ENCODE peak calls at places on chromosomes 12 and 14, in four cellular contexts. K is K562, Q is HepG2, P is Panc1. C is an unnamed sample.

GRCh38 chr12:12024958-12025682 is 45.6 kb upstream of the BCL2L14 start:
- DNase-seq in K (no peak), Q (no peak), P (no peak), C (no peak)

GRCh38 chr12:105316931-105317330 is 13.6 kb upstream of the C12orf75 start:
- DNase-seq in K (no peak), Q (no peak), P (no peak), C (no peak)

GRCh38 chr12:114361992-114362391 is 44.0 kb downstream of the TBX5 start:
- DNase-seq in K (no peak), Q (no peak), P (no peak), C (no peak)

GRCh38 chr14:68952544-68953535 is 26.3 kb downstream of the ACTN1 start:
- DNase-seq in K (no peak), Q (no peak), P (no peak), C (no peak)

GRCh38 chr12:64261813-64262212 is 39.7 kb upstream of the KICS2 start:
- DNase-seq in K (no peak), Q (no peak), P (no peak), C (no peak)

GRCh38 chr12:97446895-97447294 is 15.7 kb upstream of the RMST start:
- DNase-seq in K (no peak), Q (no peak), P (no peak), C (no peak)

GRCh38 chr14:77022219-77022852 is 6.2 kb downstream of the IRF2BPL start:
- DNase-seq in K (no peak), Q (no peak), P (no peak), C (no peak)

GRCh38 chr12:42705863-42706262 is 116.3 kb upstream of the PRICKLE1 start:
- DNase-seq in K (no peak), Q (no peak), P (no peak), C (no peak)

GRCh38 chr14:88225721-88226120 is 97.3 kb downstream of the KCNK10 start:
- DNase-seq in K (no peak), Q (no peak), P (no peak), C (no peak)

GRCh38 chr14:68510951-68511726 is 281.7 kb downstream of the ZFP36L1 start:
- DNase-seq in K (no peak), Q (no peak), P (no peak), C (no peak)

GRCh38 chr12:75834591-75834990 is 197.0 kb downstream of the PHLDA1 start:
- DNase-seq in K (no peak), Q (no peak), P (no peak), C (no peak)

GRCh38 chr14:61203059-61203753 is 77.9 kb downstream of the TMEM30B start:
- DNase-seq in K (no peak), Q (no peak), P (no peak), C (no peak)

GRCh38 chr12:79555006-79555925 is 135.5 kb downstream of the PAWR start:
- DNase-seq in K (no peak), Q (peak), P (no peak), C (peak)

GRCh38 chr14:64645220-64645891 is 58.9 kb upstream of the PLEKHG3 start:
- DNase-seq in K (no peak), Q (peak), P (no peak), C (no peak)

GRCh38 chr12:109737111-109737510 is 23.5 kb downstream of the FAM222A start:
- DNase-seq in K (no peak), Q (no peak), P (no peak), C (no peak)

GRCh38 chr12:130419116-130419515 is 81.4 kb downstream of the PIWIL1 start:
- DNase-seq in K (no peak), Q (no peak), P (no peak), C (no peak)

GRCh38 chr14:28142400-28143015 is 624.1 kb upstream of the FOXG1 start:
- DNase-seq in K (no peak), Q (no peak), P (no peak), C (no peak)

GRCh38 chr12:101414533-101415119 is 7.1 kb upstream of the ARL1 start:
- DNase-seq in K (peak), Q (peak), P (peak), C (peak)

GRCh38 chr12:4027412-4027811 is 154.2 kb upstream of the PARP11 start:
- DNase-seq in K (no peak), Q (peak), P (no peak), C (no peak)

GRCh38 chr12:1115471-1116242 is 124.6 kb downstream of the ERC1 start:
- DNase-seq in K (no peak), Q (no peak), P (no peak), C (peak)

GRCh38 chr12:102427542-102427923 is 52.8 kb downstream of the IGF1 start:
- DNase-seq in K (no peak), Q (no peak), P (no peak), C (no peak)

GRCh38 chr14:93171366-93171765 is 13.3 kb downstream of the MOAP1 start:
- DNase-seq in K (no peak), Q (no peak), P (no peak), C (no peak)

GRCh38 chr12:1630827-1631591 is 2.0 kb downstream of the WNT5B start:
- DNase-seq in K (no peak), Q (peak), P (no peak), C (no peak)

GRCh38 chr12:31518680-31519227 is 72.2 kb downstream of the DENND5B start:
- DNase-seq in K (no peak), Q (peak), P (peak), C (peak)

GRCh38 chr14:92557544-92557912 is 43.9 kb downstream of the RIN3 start:
- DNase-seq in K (no peak), Q (no peak), P (no peak), C (no peak)

GRCh38 chr12:132514216-132514820 is 24.4 kb downstream of the FBRSL1 start:
- DNase-seq in K (no peak), Q (no peak), P (no peak), C (no peak)

GRCh38 chr12:100141666-100141997 is 1.0 kb downstream of the BLTP3B start:
- DNase-seq in K (no peak), Q (no peak), P (peak), C (peak)

GRCh38 chr14:102344485-102344884 is 18.2 kb downstream of the CINP start:
- DNase-seq in K (no peak), Q (no peak), P (no peak), C (no peak)

GRCh38 chr12:48004039-48004940 is at the start of gene COL2A1:
- DNase-seq in K (no peak), Q (no peak), P (no peak), C (no peak)

GRCh38 chr14:51041117-51041531 is 53.8 kb downstream of the TRIM9 start:
- DNase-seq in K (no peak), Q (no peak), P (no peak), C (no peak)

GRCh38 chr12:29565727-29566126 is 68.2 kb upstream of the OVCH1 start:
- DNase-seq in K (no peak), Q (no peak), P (no peak), C (no peak)

GRCh38 chr12:13339538-13339937 is 143.0 kb downstream of the EMP1 start:
- DNase-seq in K (no peak), Q (peak), P (no peak), C (peak)

DNA sequence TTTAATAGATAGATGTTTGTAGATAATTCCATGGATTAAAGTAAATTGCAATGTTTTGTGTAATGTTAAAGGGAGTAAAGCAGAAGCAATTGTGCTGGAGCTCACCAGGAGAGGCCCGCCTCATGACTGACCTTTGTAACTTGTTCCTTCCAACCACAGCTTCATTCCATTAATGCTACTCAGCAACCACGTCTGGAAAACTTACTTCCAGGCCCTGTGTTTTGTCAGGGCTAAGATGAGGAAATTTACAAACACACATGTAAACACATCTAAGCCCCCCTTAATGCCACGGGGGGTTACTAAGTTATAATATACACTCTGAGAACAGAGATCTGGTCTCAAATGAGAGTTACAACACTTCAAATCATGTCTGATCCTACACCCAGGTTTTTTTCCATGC is 12.4 kb downstream of the LUM start:
- DNase-seq in K (no peak), Q (no peak), P (no peak), C (peak)
- TF ChIP-seq TCF7L2 in K (no peak), Q (no peak), P (no peak), C (no peak)

GRCh38 chr14:104085032-104085888 is at the start of gene ASPG:
- DNase-seq in K (peak), Q (no peak), P (no peak), C (no peak)
- TF ChIP-seq TCF7L2 in K (no peak), Q (no peak), P (no peak), C (no peak)

GRCh38 chr14:30533126-30533525 is 25.8 kb upstream of the G2E3 start:
- DNase-seq in K (no peak), Q (no peak), P (no peak), C (no peak)

GRCh38 chr14:30528778-30529642 is 29.9 kb upstream of the G2E3 start:
- DNase-seq in K (no peak), Q (no peak), P (no peak), C (no peak)

GRCh38 chr14:30528119-30528518 is 30.8 kb upstream of the G2E3 start:
- DNase-seq in K (no peak), Q (peak), P (no peak), C (no peak)

GRCh38 chr14:30527196-30527595 is 31.8 kb upstream of the G2E3 start:
- DNase-seq in K (no peak), Q (no peak), P (no peak), C (no peak)

GRCh38 chr14:30532264-30532663 is 26.7 kb upstream of the G2E3 start:
- DNase-seq in K (peak), Q (no peak), P (no peak), C (no peak)
- TF ChIP-seq TCF7L2 in K (no peak), Q (no peak), P (no peak), C (no peak)

DNA sequence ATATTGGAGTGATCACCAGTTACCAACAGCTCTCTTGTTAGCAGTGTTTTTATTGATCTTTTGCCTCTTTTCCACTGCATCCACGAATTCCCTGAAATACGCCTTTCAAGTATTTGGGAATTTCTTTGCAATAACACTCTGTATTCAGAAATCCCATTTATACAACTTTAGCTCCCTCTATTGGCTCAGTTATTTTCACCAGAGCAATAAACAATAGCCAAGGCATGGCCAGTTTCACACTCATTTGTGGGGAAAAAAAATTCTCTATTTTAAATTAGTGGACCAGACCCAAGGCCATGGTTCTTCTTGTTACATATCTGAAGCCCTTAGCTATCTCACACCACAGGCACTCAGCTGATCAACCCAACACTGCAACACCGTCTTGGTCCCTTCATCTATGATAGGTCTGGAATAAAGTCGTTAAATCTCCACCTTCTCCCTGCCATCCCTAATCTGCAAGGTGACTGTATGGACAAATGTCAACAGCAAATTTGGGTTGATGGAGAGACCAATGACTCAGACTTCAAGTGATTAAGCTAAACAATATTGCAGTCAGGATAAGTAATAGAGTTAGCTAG is 92.4 kb upstream of the TMEM260 start:
- DNase-seq in K (no peak), Q (no peak), P (no peak), C (peak)
- TF ChIP-seq TCF7L2 in K (no peak), Q (no peak), P (no peak), C (no peak)

GRCh38 chr14:95231966-95232365 is 74.6 kb upstream of the DICER1 start:
- DNase-seq in K (no peak), Q (no peak), P (no peak), C (no peak)

GRCh38 chr14:95234426-95234825 is 77.1 kb upstream of the DICER1 start:
- DNase-seq in K (no peak), Q (no peak), P (no peak), C (no peak)

GRCh38 chr14:95232894-95233584 is 75.7 kb upstream of the DICER1 start:
- DNase-seq in K (no peak), Q (no peak), P (no peak), C (no peak)

GRCh38 chr14:95235351-95235750 is 78.0 kb upstream of the DICER1 start:
- DNase-seq in K (no peak), Q (no peak), P (no peak), C (no peak)

GRCh38 chr14:95233702-95234241 is 76.4 kb upstream of the DICER1 start:
- DNase-seq in K (no peak), Q (no peak), P (no peak), C (no peak)
- TF ChIP-seq TCF7L2 in K (no peak), Q (no peak), P (no peak), C (no peak)

DNA sequence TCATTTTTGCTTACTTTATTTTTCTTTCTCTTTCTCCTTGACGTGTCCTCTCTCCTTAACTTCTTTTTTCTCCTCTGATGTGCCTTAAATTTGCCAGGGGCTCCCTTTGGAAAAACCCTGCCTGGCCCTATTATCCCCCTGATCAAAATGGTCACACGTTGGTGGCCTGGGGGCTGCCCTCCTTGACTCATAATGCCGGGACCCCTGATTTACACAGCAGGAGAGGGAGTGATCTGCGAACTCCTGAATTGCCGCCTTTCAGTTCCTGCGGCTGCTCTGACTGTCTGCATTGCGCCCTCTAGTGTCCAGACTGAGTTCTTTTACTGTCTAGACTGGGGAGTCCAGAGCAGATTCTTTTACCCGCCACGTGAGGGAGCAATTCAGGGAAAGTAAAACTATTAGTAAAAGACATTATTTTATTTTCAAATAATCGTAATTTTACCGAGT is 44.8 kb upstream of the GZMB start:
- DNase-seq in K (peak), Q (peak), P (peak), C (peak)
- TF ChIP-seq TCF7L2 in K (no peak), Q (no peak), P (no peak), C (no peak)

DNA sequence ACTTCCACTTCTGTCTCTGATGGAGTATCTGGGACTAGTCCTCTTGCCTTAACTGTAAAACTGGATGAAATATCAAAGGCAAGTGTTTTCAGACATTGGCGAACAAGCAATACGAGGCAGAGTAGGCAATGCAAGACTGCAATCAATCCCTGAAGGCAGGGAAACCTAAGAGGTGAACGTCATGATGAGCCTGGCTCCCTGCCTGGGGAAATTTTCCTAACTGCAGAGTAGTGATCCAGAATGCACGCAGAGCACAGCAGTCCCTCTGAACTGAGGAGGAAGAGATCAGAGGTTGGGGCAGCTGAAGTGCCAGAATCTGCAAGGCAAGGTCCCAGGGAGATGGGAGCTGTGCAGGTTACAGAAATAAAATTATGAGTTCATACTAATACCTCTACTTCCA is 18.5 kb downstream of the BHLHE41 start:
- DNase-seq in K (no peak), Q (no peak), P (no peak), C (no peak)
- TF ChIP-seq TCF7L2 in K (no peak), Q (no peak), P (peak), C (no peak)